ENCODE peak calls at places on chromosomes 1 and 21, in six cellular contexts. One of them, this sample, is unnamed.

GRCh38 chr1:99645699-99646531 is at the start of gene PALMD:
- DNase-seq in EH: peak; percentile 33
- DNase-seq in naive B cell: no peak
- DNase-seq in fibroblast of lung: peak; percentile 27
- DNase-seq in GM19239: no peak
- DNase-seq in activated T-cell treated with anti-CD3 and anti-CD28 coated beads for 24 hours: no peak
- DNase-seq in this sample: no peak

GRCh38 chr21:32021319-32022027 is 148.7 kb downstream of the HUNK start:
- DNase-seq in EH: no peak
- DNase-seq in naive B cell: no peak
- DNase-seq in fibroblast of lung: no peak
- DNase-seq in GM19239: no peak
- DNase-seq in activated T-cell treated with anti-CD3 and anti-CD28 coated beads for 24 hours: no peak
- DNase-seq in this sample: no peak

GRCh38 chr21:29315155-29315749 is 16.5 kb downstream of the BACH1 start:
- DNase-seq in EH: no peak
- DNase-seq in naive B cell: no peak
- DNase-seq in fibroblast of lung: no peak
- DNase-seq in GM19239: no peak
- DNase-seq in activated T-cell treated with anti-CD3 and anti-CD28 coated beads for 24 hours: no peak
- DNase-seq in this sample: no peak

GRCh38 chr1:109046671-109047070 is 4.8 kb upstream of the WDR47 start:
- DNase-seq in EH: no peak
- DNase-seq in naive B cell: no peak
- DNase-seq in fibroblast of lung: no peak
- DNase-seq in GM19239: no peak
- DNase-seq in activated T-cell treated with anti-CD3 and anti-CD28 coated beads for 24 hours: no peak
- DNase-seq in this sample: no peak

GRCh38 chr1:89085781-89086180 is 20.8 kb upstream of the GBP1 start:
- DNase-seq in EH: peak; percentile 58
- DNase-seq in naive B cell: peak; percentile 24
- DNase-seq in fibroblast of lung: peak; percentile 12
- DNase-seq in GM19239: peak; percentile 40
- DNase-seq in activated T-cell treated with anti-CD3 and anti-CD28 coated beads for 24 hours: no peak
- DNase-seq in this sample: peak; percentile 11

GRCh38 chr1:60488857-60489256 is 415.3 kb upstream of the C1orf87 start:
- DNase-seq in EH: no peak
- DNase-seq in naive B cell: no peak
- DNase-seq in fibroblast of lung: no peak
- DNase-seq in GM19239: no peak
- DNase-seq in activated T-cell treated with anti-CD3 and anti-CD28 coated beads for 24 hours: no peak
- DNase-seq in this sample: no peak

GRCh38 chr1:172980456-172980855 is 70.3 kb downstream of the TNFSF18 start:
- DNase-seq in EH: peak; percentile 91
- DNase-seq in naive B cell: no peak
- DNase-seq in fibroblast of lung: peak; percentile 78
- DNase-seq in GM19239: no peak
- DNase-seq in activated T-cell treated with anti-CD3 and anti-CD28 coated beads for 24 hours: no peak
- DNase-seq in this sample: no peak

GRCh38 chr1:209733409-209734192 is 22.3 kb upstream of the TRAF3IP3 start:
- DNase-seq in EH: peak; percentile 15
- DNase-seq in naive B cell: no peak
- DNase-seq in fibroblast of lung: no peak
- DNase-seq in GM19239: no peak
- DNase-seq in activated T-cell treated with anti-CD3 and anti-CD28 coated beads for 24 hours: no peak
- DNase-seq in this sample: no peak

GRCh38 chr1:27634982-27635362 is at the start of gene FGR:
- DNase-seq in EH: no peak
- DNase-seq in naive B cell: peak; percentile 33
- DNase-seq in fibroblast of lung: no peak
- DNase-seq in GM19239: no peak
- DNase-seq in activated T-cell treated with anti-CD3 and anti-CD28 coated beads for 24 hours: no peak
- DNase-seq in this sample: no peak

GRCh38 chr1:114338491-114338890 is 172.5 kb downstream of the TRIM33 start:
- DNase-seq in EH: no peak
- DNase-seq in naive B cell: no peak
- DNase-seq in fibroblast of lung: no peak
- DNase-seq in GM19239: no peak
- DNase-seq in activated T-cell treated with anti-CD3 and anti-CD28 coated beads for 24 hours: no peak
- DNase-seq in this sample: no peak

GRCh38 chr1:84998642-84999280 is 1.8 kb upstream of the MCOLN2 start:
- DNase-seq in EH: peak; percentile 16
- DNase-seq in naive B cell: peak; percentile 18
- DNase-seq in fibroblast of lung: peak; percentile 12
- DNase-seq in GM19239: no peak
- DNase-seq in activated T-cell treated with anti-CD3 and anti-CD28 coated beads for 24 hours: peak; percentile 46
- DNase-seq in this sample: peak; percentile 41

GRCh38 chr21:25895565-25896205 is 160.9 kb downstream of the GABPA start:
- DNase-seq in EH: peak; percentile 53
- DNase-seq in naive B cell: peak; percentile 41
- DNase-seq in fibroblast of lung: peak; percentile 39
- DNase-seq in GM19239: peak; percentile 12
- DNase-seq in activated T-cell treated with anti-CD3 and anti-CD28 coated beads for 24 hours: no peak
- DNase-seq in this sample: no peak

GRCh38 chr1:156870734-156871133 is 10.1 kb downstream of the NTRK1 start:
- DNase-seq in EH: peak; percentile 86
- DNase-seq in naive B cell: no peak
- DNase-seq in fibroblast of lung: peak; percentile 89
- DNase-seq in GM19239: no peak
- DNase-seq in activated T-cell treated with anti-CD3 and anti-CD28 coated beads for 24 hours: no peak
- DNase-seq in this sample: no peak

GRCh38 chr1:72063364-72063763 is 219.0 kb downstream of the NEGR1 start:
- DNase-seq in EH: no peak
- DNase-seq in naive B cell: no peak
- DNase-seq in fibroblast of lung: peak; percentile 11
- DNase-seq in GM19239: no peak
- DNase-seq in activated T-cell treated with anti-CD3 and anti-CD28 coated beads for 24 hours: no peak
- DNase-seq in this sample: no peak

GRCh38 chr1:185567006-185567405 is 167.2 kb upstream of the HMCN1 start:
- DNase-seq in EH: peak; percentile 76
- DNase-seq in naive B cell: peak; percentile 78
- DNase-seq in fibroblast of lung: peak; percentile 63
- DNase-seq in GM19239: no peak
- DNase-seq in activated T-cell treated with anti-CD3 and anti-CD28 coated beads for 24 hours: peak; percentile 18
- DNase-seq in this sample: peak; percentile 1

GRCh38 chr1:120133228-120133927 is 42.9 kb downstream of the SEC22B start:
- DNase-seq in EH: no peak
- DNase-seq in naive B cell: no peak
- DNase-seq in fibroblast of lung: no peak
- DNase-seq in GM19239: no peak
- DNase-seq in activated T-cell treated with anti-CD3 and anti-CD28 coated beads for 24 hours: no peak
- DNase-seq in this sample: no peak

GRCh38 chr1:89725016-89725380 is 92.1 kb downstream of the LRRC8C start:
- DNase-seq in EH: peak; percentile 91
- DNase-seq in naive B cell: no peak
- DNase-seq in fibroblast of lung: peak; percentile 83
- DNase-seq in GM19239: no peak
- DNase-seq in activated T-cell treated with anti-CD3 and anti-CD28 coated beads for 24 hours: no peak
- DNase-seq in this sample: peak; percentile 47

GRCh38 chr1:171422489-171422888 is 62.8 kb upstream of the PRRC2C start:
- DNase-seq in EH: peak; percentile 65
- DNase-seq in naive B cell: no peak
- DNase-seq in fibroblast of lung: peak; percentile 56
- DNase-seq in GM19239: no peak
- DNase-seq in activated T-cell treated with anti-CD3 and anti-CD28 coated beads for 24 hours: no peak
- DNase-seq in this sample: no peak

GRCh38 chr1:6065093-6065878 is 19.6 kb downstream of the KCNAB2 start:
- DNase-seq in EH: no peak
- DNase-seq in naive B cell: no peak
- DNase-seq in fibroblast of lung: no peak
- DNase-seq in GM19239: no peak
- DNase-seq in activated T-cell treated with anti-CD3 and anti-CD28 coated beads for 24 hours: no peak
- DNase-seq in this sample: no peak

GRCh38 chr1:185775505-185775904 is 41.3 kb downstream of the HMCN1 start:
- DNase-seq in EH: peak; percentile 34
- DNase-seq in naive B cell: no peak
- DNase-seq in fibroblast of lung: no peak
- DNase-seq in GM19239: no peak
- DNase-seq in activated T-cell treated with anti-CD3 and anti-CD28 coated beads for 24 hours: no peak
- DNase-seq in this sample: no peak

GRCh38 chr1:62131093-62131725 is 63.4 kb upstream of the L1TD1 start:
- DNase-seq in EH: peak; percentile 68
- DNase-seq in naive B cell: no peak
- DNase-seq in fibroblast of lung: peak; percentile 55
- DNase-seq in GM19239: peak; percentile 54
- DNase-seq in activated T-cell treated with anti-CD3 and anti-CD28 coated beads for 24 hours: no peak
- DNase-seq in this sample: peak; percentile 8

GRCh38 chr1:155241069-155241679 is 14.1 kb downstream of the ENTREP3 start:
- DNase-seq in EH: peak; percentile 91
- DNase-seq in naive B cell: peak; percentile 58
- DNase-seq in fibroblast of lung: peak; percentile 74
- DNase-seq in GM19239: no peak
- DNase-seq in activated T-cell treated with anti-CD3 and anti-CD28 coated beads for 24 hours: peak; percentile 62
- DNase-seq in this sample: peak; percentile 55

GRCh38 chr1:54581621-54582035 is 33.6 kb downstream of the ACOT11 start:
- DNase-seq in EH: peak; percentile 89
- DNase-seq in naive B cell: no peak
- DNase-seq in fibroblast of lung: peak; percentile 72
- DNase-seq in GM19239: no peak
- DNase-seq in activated T-cell treated with anti-CD3 and anti-CD28 coated beads for 24 hours: no peak
- DNase-seq in this sample: no peak

GRCh38 chr1:40818264-40818961 is 34.8 kb downstream of the KCNQ4 start:
- DNase-seq in EH: peak; percentile 66
- DNase-seq in naive B cell: peak; percentile 78
- DNase-seq in fibroblast of lung: peak; percentile 18
- DNase-seq in GM19239: peak; percentile 74
- DNase-seq in activated T-cell treated with anti-CD3 and anti-CD28 coated beads for 24 hours: peak; percentile 78
- DNase-seq in this sample: peak; percentile 87

GRCh38 chr1:209248649-209249279 is 334.8 kb upstream of the CAMK1G start:
- DNase-seq in EH: peak; percentile 55
- DNase-seq in naive B cell: peak; percentile 11
- DNase-seq in fibroblast of lung: peak; percentile 42
- DNase-seq in GM19239: peak; percentile 44
- DNase-seq in activated T-cell treated with anti-CD3 and anti-CD28 coated beads for 24 hours: peak; percentile 12
- DNase-seq in this sample: peak; percentile 4

GRCh38 chr1:52127181-52128175 is 14.4 kb upstream of the ZFYVE9 start:
- DNase-seq in EH: peak; percentile 74
- DNase-seq in naive B cell: peak; percentile 11
- DNase-seq in fibroblast of lung: peak; percentile 55
- DNase-seq in GM19239: no peak
- DNase-seq in activated T-cell treated with anti-CD3 and anti-CD28 coated beads for 24 hours: peak; percentile 6
- DNase-seq in this sample: no peak

GRCh38 chr1:156025873-156026272 is 5.1 kb upstream of the SSR2 start:
- DNase-seq in EH: peak; percentile 51
- DNase-seq in naive B cell: no peak
- DNase-seq in fibroblast of lung: peak; percentile 36
- DNase-seq in GM19239: peak; percentile 30
- DNase-seq in activated T-cell treated with anti-CD3 and anti-CD28 coated beads for 24 hours: peak; percentile 15
- DNase-seq in this sample: no peak

GRCh38 chr1:161258439-161259386 is at the start of gene PCP4L1:
- DNase-seq in EH: peak; percentile 58
- DNase-seq in naive B cell: peak; percentile 46
- DNase-seq in fibroblast of lung: peak; percentile 58
- DNase-seq in GM19239: peak; percentile 45
- DNase-seq in activated T-cell treated with anti-CD3 and anti-CD28 coated beads for 24 hours: peak; percentile 32
- DNase-seq in this sample: no peak

GRCh38 chr1:183029591-183030000 is 6.4 kb downstream of the LAMC1 start:
- DNase-seq in EH: peak; percentile 88
- DNase-seq in naive B cell: no peak
- DNase-seq in fibroblast of lung: peak; percentile 89
- DNase-seq in GM19239: no peak
- DNase-seq in activated T-cell treated with anti-CD3 and anti-CD28 coated beads for 24 hours: no peak
- DNase-seq in this sample: no peak